ENCODE peak calls at places on chromosomes 13 and 19, in eight cellular contexts. Z, P, V, L, K, U, R and C are unnamed samples.

GRCh38 chr13:40644838-40645620 is 21.4 kb downstream of the FOXO1 start:
- DNase-seq in U (no peak), L (no peak), K (no peak), P (no peak), Z (no peak), R (no peak), V (no peak), C (no peak)

GRCh38 chr13:39038569-39038898 is 278 bp downstream of the NHLRC3 start:
- DNase-seq in V (peak), P (no peak), Z (no peak), R (peak), L (no peak), U (peak), K (peak), C (no peak)

GRCh38 chr13:113874579-113875428 is 10.9 kb upstream of the GAS6 start:
- DNase-seq in R (no peak), L (no peak), Z (no peak), P (no peak), K (no peak), U (no peak), V (no peak), C (no peak)

GRCh38 chr19:7460562-7460966 is 28.3 kb downstream of the PEX11G start:
- DNase-seq in Z (no peak), V (no peak), U (peak), L (no peak), R (no peak), K (no peak), P (no peak), C (no peak)

GRCh38 chr19:6423499-6424189 is 967 bp downstream of the KHSRP start:
- DNase-seq in L (no peak), K (peak), Z (peak), R (no peak), U (peak), P (no peak), V (peak), C (no peak)

GRCh38 chr19:35841961-35842595 is 10.2 kb downstream of the NPHS1 start:
- DNase-seq in Z (no peak), V (no peak), L (no peak), R (no peak), K (no peak), P (no peak), U (no peak), C (no peak)

GRCh38 chr19:2922987-2923386 is 21.8 kb downstream of the ZNF77 start:
- DNase-seq in P (no peak), L (no peak), Z (no peak), V (no peak), U (peak), R (no peak), K (no peak), C (no peak)

GRCh38 chr19:3283246-3283751 is 58.8 kb downstream of the CELF5 start:
- DNase-seq in R (no peak), V (no peak), Z (no peak), L (no peak), U (no peak), K (no peak), P (no peak), C (no peak)

GRCh38 chr19:30882411-30883005 is 466.7 kb downstream of the TSHZ3 start:
- DNase-seq in R (no peak), P (no peak), U (no peak), L (no peak), Z (no peak), V (no peak), K (no peak), C (no peak)

GRCh38 chr13:82698941-82699340 is 1183.3 kb downstream of the SLITRK1 start:
- DNase-seq in K (no peak), Z (no peak), V (no peak), L (no peak), U (peak), R (no peak), P (no peak), C (no peak)

GRCh38 chr19:805161-805561 is 7.9 kb downstream of the PTBP1 start:
- DNase-seq in P (no peak), L (no peak), V (no peak), K (no peak), Z (peak), R (no peak), U (no peak), C (no peak)

GRCh38 chr19:14070268-14071050 is 2.1 kb upstream of the MISP3 start:
- DNase-seq in K (peak), Z (no peak), R (no peak), V (no peak), L (no peak), P (no peak), U (no peak), C (no peak)

GRCh38 chr19:900302-901111 is 7.2 kb downstream of the RNU6-9 start:
- DNase-seq in U (no peak), K (no peak), Z (peak), P (peak), V (no peak), L (no peak), R (no peak), C (no peak)

GRCh38 chr13:77230560-77230959 is 96.3 kb downstream of the MYCBP2 start:
- DNase-seq in P (no peak), L (no peak), V (no peak), Z (no peak), U (no peak), K (no peak), R (no peak), C (no peak)

GRCh38 chr13:79901336-79901735 is 420.4 kb downstream of the NDFIP2 start:
- DNase-seq in V (no peak), L (no peak), U (peak), R (no peak), P (no peak), K (no peak), Z (no peak), C (no peak)

GRCh38 chr13:39462456-39462855 is 140.5 kb downstream of the LHFPL6 start:
- DNase-seq in P (no peak), V (no peak), Z (no peak), R (no peak), K (no peak), U (peak), L (peak), C (no peak)

GRCh38 chr19:33487901-33488817 is 33.4 kb downstream of the PEPD start:
- DNase-seq in U (no peak), K (no peak), R (no peak), L (no peak), P (no peak), V (no peak), Z (peak), C (no peak)

GRCh38 chr19:52904052-52904451 is 6.6 kb upstream of the ZNF320 start:
- DNase-seq in P (no peak), L (no peak), K (no peak), Z (no peak), R (no peak), U (no peak), V (no peak), C (no peak)

GRCh38 chr13:114249062-114249461 is 14.4 kb downstream of the CDC16 start:
- DNase-seq in P (peak), V (no peak), Z (no peak), U (no peak), K (no peak), L (no peak), R (no peak), C (no peak)

GRCh38 chr13:98873377-98874028 is 104.4 kb downstream of the DOCK9 start:
- DNase-seq in R (no peak), P (no peak), L (no peak), K (no peak), Z (no peak), U (no peak), V (no peak), C (no peak)

GRCh38 chr13:31755803-31756212 is 16.5 kb downstream of the RXFP2 start:
- DNase-seq in U (peak), Z (no peak), V (no peak), R (no peak), P (no peak), L (peak), K (no peak), C (no peak)

GRCh38 chr13:112194167-112194530 is 127.2 kb downstream of the SOX1 start:
- DNase-seq in V (no peak), U (no peak), R (no peak), K (no peak), P (no peak), Z (no peak), L (no peak), C (no peak)

GRCh38 chr13:87122551-87122950 is 548.6 kb upstream of the SLITRK5 start:
- DNase-seq in K (no peak), V (no peak), U (peak), L (no peak), P (no peak), Z (no peak), R (no peak), C (no peak)

GRCh38 chr19:31127132-31127967 is 221.9 kb downstream of the TSHZ3 start:
- DNase-seq in L (peak), Z (no peak), U (peak), V (peak), P (no peak), K (no peak), R (peak), C (peak)

GRCh38 chr19:19606021-19606420 is 12.5 kb downstream of the PBX4 start:
- DNase-seq in K (no peak), R (peak), P (no peak), L (no peak), Z (no peak), V (peak), U (peak), C (no peak)

GRCh38 chr19:4471400-4472173 is 510 bp upstream of the HDGFL2 start:
- DNase-seq in V (peak), P (peak), L (peak), Z (peak), K (peak), U (peak), R (peak), C (peak)

GRCh38 chr13:41458187-41458938 is 1.0 kb downstream of the RGCC start:
- DNase-seq in Z (peak), L (no peak), U (peak), K (peak), V (peak), R (peak), P (no peak), C (no peak)

GRCh38 chr19:23855676-23856075 is 59.0 kb upstream of the ZNF726 start:
- DNase-seq in Z (no peak), L (no peak), P (no peak), V (no peak), R (no peak), K (no peak), U (no peak), C (no peak)

GRCh38 chr13:44867825-44868224 is 121.4 kb downstream of the NUFIP1 start:
- DNase-seq in L (no peak), U (peak), K (no peak), Z (no peak), P (no peak), R (no peak), V (no peak), C (no peak)

GRCh38 chr13:50236898-50237318 is 221.7 kb downstream of the KCNRG start:
- DNase-seq in Z (no peak), K (no peak), P (no peak), L (no peak), U (no peak), V (no peak), R (no peak), C (no peak)

GRCh38 chr13:49441846-49442245 is 2.0 kb downstream of the CAB39L start:
- DNase-seq in Z (no peak), V (no peak), L (no peak), P (no peak), U (peak), K (no peak), R (no peak), C (no peak)